ENCODE peak calls at places on chromosomes 5 and 9, in ten cellular contexts. T, E, P, H, B, G, Q, R, C and X are unnamed samples.

GRCh38 chr9:92406506-92406905 is 2.1 kb upstream of the OGN start:
- DNase-seq in T (no peak), E (peak; percentile 79), P (peak; percentile 69), H (peak; percentile 46), B (no peak), G (no peak), Q (peak; percentile 75), R (no peak), C (peak; percentile 31), X (no peak)

GRCh38 chr9:32954642-32955041 is 46.8 kb downstream of the APTX start:
- DNase-seq in T (peak; percentile 27), E (no peak), P (no peak), H (no peak), B (no peak), G (no peak), Q (no peak), R (no peak), C (no peak), X (no peak)

GRCh38 chr5:65978251-65978650 is 51.9 kb downstream of the ERBIN start:
- DNase-seq in T (no peak), E (no peak), P (no peak), H (no peak), B (no peak), G (no peak), Q (no peak), R (no peak), C (no peak), X (no peak)

GRCh38 chr5:1527533-1528205 is 3.9 kb upstream of the LPCAT1 start:
- DNase-seq in T (peak; percentile 4), E (no peak), P (no peak), H (peak; percentile 14), B (no peak), G (no peak), Q (no peak), R (no peak), C (peak; percentile 18), X (no peak)

GRCh38 chr9:132370592-132370991 is 15.8 kb upstream of the SETX start:
- DNase-seq in T (no peak), E (no peak), P (no peak), H (no peak), B (no peak), G (no peak), Q (no peak), R (no peak), C (no peak), X (no peak)

GRCh38 chr5:20368581-20368980 is 380.6 kb upstream of the CDH18 start:
- DNase-seq in T (no peak), E (no peak), P (no peak), H (no peak), B (no peak), G (no peak), Q (no peak), R (no peak), C (no peak), X (no peak)

GRCh38 chr5:180347651-180348050 is 5.5 kb downstream of the GFPT2 start:
- DNase-seq in T (no peak), E (no peak), P (no peak), H (no peak), B (peak; percentile 48), G (no peak), Q (no peak), R (no peak), C (no peak), X (no peak)

GRCh38 chr9:33250458-33250995 is 10.6 kb downstream of the SPINK4 start:
- DNase-seq in T (no peak), E (peak; percentile 14), P (peak; percentile 38), H (no peak), B (no peak), G (no peak), Q (no peak), R (no peak), C (no peak), X (no peak)

GRCh38 chr9:91298304-91298703 is 63.4 kb downstream of the AUH start:
- DNase-seq in T (no peak), E (no peak), P (no peak), H (no peak), B (no peak), G (no peak), Q (no peak), R (no peak), C (no peak), X (no peak)

GRCh38 chr5:68746220-68747076 is 347.4 kb upstream of the SLC30A5 start:
- DNase-seq in T (peak; percentile 17), E (no peak), P (no peak), H (no peak), B (no peak), G (no peak), Q (no peak), R (no peak), C (no peak), X (no peak)

GRCh38 chr5:177516601-177517568 is at the start of gene DDX41:
- DNase-seq in T (peak; percentile 98), E (peak; percentile 98), P (peak; percentile 99), H (peak; percentile 97), B (peak; percentile 97), G (peak; percentile 97), Q (peak; percentile 97), R (peak; percentile 97), C (peak; percentile 97), X (peak; percentile 95)

GRCh38 chr9:87148391-87149237 is 201.3 kb upstream of the GAS1 start:
- DNase-seq in T (peak; percentile 76), E (peak; percentile 77), P (peak; percentile 91), H (peak; percentile 65), B (peak; percentile 86), G (peak; percentile 74), Q (peak; percentile 86), R (peak; percentile 84), C (peak; percentile 50), X (peak; percentile 46)

GRCh38 chr5:16350816-16351215 is 114.8 kb downstream of the ZNF622 start:
- DNase-seq in T (peak; percentile 48), E (no peak), P (no peak), H (no peak), B (no peak), G (no peak), Q (no peak), R (no peak), C (no peak), X (no peak)

GRCh38 chr9:135039266-135039870 is 48.1 kb upstream of the OLFM1 start:
- DNase-seq in T (no peak), E (peak; percentile 41), P (peak; percentile 40), H (peak; percentile 29), B (no peak), G (peak; percentile 4), Q (no peak), R (peak; percentile 58), C (no peak), X (no peak)

GRCh38 chr5:169979871-169980270 is 424 bp downstream of the INSYN2B start:
- DNase-seq in T (no peak), E (no peak), P (no peak), H (no peak), B (no peak), G (no peak), Q (no peak), R (no peak), C (no peak), X (no peak)

GRCh38 chr5:169978744-169979143 is 1.6 kb downstream of the INSYN2B start:
- DNase-seq in T (no peak), E (no peak), P (no peak), H (no peak), B (no peak), G (no peak), Q (no peak), R (no peak), C (no peak), X (no peak)

DNA sequence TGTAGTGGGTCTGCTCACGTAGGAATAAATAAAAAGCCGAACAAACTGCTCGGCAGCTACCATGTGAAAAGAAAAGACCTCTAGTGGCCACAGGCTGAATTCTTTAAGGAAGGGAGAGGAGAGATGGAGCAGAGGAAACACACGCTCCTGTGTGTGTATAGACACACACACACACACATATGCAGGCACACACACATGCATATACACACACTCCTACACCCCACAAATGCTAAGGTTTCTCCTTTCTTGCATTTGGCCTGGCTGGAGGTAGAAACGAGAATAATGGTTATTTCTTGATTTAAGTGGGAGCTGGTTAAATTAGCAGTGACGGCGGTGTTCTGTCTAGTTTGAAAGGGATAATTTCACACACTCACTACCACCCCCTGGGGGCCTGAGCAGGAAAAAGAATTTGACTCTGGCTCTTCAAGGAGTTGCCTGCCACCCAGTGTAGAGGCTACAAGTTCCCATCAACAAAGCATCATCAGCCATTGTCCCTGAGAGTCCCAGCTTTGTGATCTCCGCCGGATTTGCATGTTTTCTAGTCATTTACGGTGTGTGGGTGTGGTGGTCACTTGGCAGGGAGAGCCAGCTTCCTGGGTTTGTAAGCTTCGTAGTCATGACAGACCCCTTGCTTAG is at the start of gene INSYN2B:
- DNase-seq in T (peak; percentile 52), E (no peak), P (peak; percentile 66), H (no peak), B (peak; percentile 54), G (peak; percentile 50), Q (peak; percentile 41), R (no peak), C (peak; percentile 47), X (peak; percentile 26)
- H3K4me1 ChIP-seq in T (no peaks in the 10 kb centered on the region), E (peaks cover 16% of the 10 kb centered on the region), P (no peaks in the 10 kb centered on the region), H (no peaks in the 10 kb centered on the region), B (no peaks in the 10 kb centered on the region), G (peaks cover 11% of the 10 kb centered on the region), Q (no peaks in the 10 kb centered on the region), R (no peaks in the 10 kb centered on the region), C (peaks cover 5% of the 10 kb centered on the region), X (no peaks in the 10 kb centered on the region)

GRCh38 chr5:161966544-161966943 is 101.0 kb upstream of the GABRG2 start:
- DNase-seq in T (peak; percentile 14), E (no peak), P (no peak), H (no peak), B (no peak), G (no peak), Q (no peak), R (no peak), C (no peak), X (no peak)
- TF ChIP-seq CTCF in T (peak; percentile 24), E (no peak), P (no peak), H (no peak), B (no peak), G (no peak), Q (no peak), R (peak; percentile 35), C (no peak), X (no peak)

DNA sequence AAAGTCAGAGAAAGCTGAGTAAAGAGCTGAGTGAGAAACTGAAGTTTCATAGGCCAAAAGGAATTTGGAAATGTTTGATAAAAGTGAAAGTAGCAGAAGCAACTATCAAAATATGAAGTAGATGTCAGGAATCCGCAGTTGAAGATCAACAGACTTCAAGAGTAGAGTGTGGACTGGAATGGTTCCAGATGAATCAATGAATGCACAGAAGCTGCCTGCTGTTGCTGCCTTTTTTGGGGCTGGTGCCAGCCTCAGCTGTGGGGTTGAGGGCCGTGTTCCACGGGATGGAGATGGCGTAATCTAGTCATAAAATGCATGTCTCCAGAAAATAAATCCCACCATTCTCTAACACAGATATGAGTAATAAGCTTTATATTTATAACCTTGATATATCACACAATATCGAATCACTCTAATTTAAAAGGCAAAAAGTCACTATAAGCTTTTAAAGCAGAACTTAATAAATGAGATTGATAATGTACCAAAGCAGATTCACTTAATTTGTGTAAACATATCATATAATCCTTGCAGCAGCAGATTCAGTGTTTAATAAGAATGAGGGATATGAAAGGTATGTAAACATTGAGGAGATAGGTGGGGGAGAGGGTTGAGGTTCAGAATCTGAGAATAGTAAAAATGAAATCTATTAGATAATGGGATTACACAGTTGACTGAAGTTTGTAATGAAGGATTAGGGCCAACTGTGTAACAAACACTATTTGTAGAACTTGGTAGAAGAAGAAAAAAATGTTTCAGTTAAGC is 652.3 kb upstream of the FTMT start:
- DNase-seq in T (no peak), E (no peak), P (peak; percentile 40), H (no peak), B (peak; percentile 20), G (no peak), Q (no peak), R (peak; percentile 46), C (no peak), X (no peak)
- H3K4me3 ChIP-seq in T (no peak overlapping the region), E (no peak overlapping the region), P (peak overlapping the region; percentile 19), H (no peak overlapping the region), B (peak overlapping the region; percentile 9), G (no peak overlapping the region), Q (peak overlapping the region; percentile 15), R (no peak overlapping the region), C (no peak overlapping the region), X (no peak overlapping the region)

GRCh38 chr9:27395484-27395921 is 98.6 kb upstream of the EQTN start:
- DNase-seq in T (no peak), E (no peak), P (no peak), H (no peak), B (no peak), G (no peak), Q (no peak), R (no peak), C (no peak), X (no peak)
- H3K4me1 ChIP-seq in T (peaks cover 12% of the 10 kb centered on the region), E (peaks cover 56% of the 10 kb centered on the region), P (peaks cover 21% of the 10 kb centered on the region), H (no peaks in the 10 kb centered on the region), B (no peaks in the 10 kb centered on the region), G (peaks cover 33% of the 10 kb centered on the region), Q (peaks cover 36% of the 10 kb centered on the region), R (peaks cover 22% of the 10 kb centered on the region), C (peaks cover 1% of the 10 kb centered on the region), X (peaks cover 28% of the 10 kb centered on the region)